ENCODE peak calls at places on chromosomes 7 and 10, in seven cellular contexts. A, D, P, C, S, L and G are unnamed samples.

GRCh38 chr10:113524120-113524519 is 28.7 kb upstream of the HABP2 start:
- DNase-seq in S (no peak), C (no peak), P (no peak), L (no peak), A (no peak), D (peak; percentile 56), G (no peak)

GRCh38 chr10:96840841-96841518 is 8.9 kb downstream of the LCOR start:
- DNase-seq in A (no peak), P (peak; percentile 67), S (no peak), C (no peak), L (peak; percentile 31), D (no peak), G (no peak)

GRCh38 chr7:93148135-93148534 is at the start of gene SAMD9L:
- DNase-seq in S (no peak), A (no peak), P (peak; percentile 9), C (no peak), D (no peak), L (no peak), G (no peak)

GRCh38 chr7:22001345-22002004 is 55.8 kb upstream of the CDCA7L start:
- DNase-seq in C (no peak), D (no peak), S (no peak), P (peak; percentile 80), L (no peak), A (peak; percentile 93), G (no peak)

GRCh38 chr10:4384254-4384653 is 441.8 kb upstream of the AKR1E2 start:
- DNase-seq in P (peak; percentile 72), A (no peak), C (no peak), D (no peak), S (no peak), L (no peak), G (no peak)

GRCh38 chr7:4523219-4523618 is 158.9 kb upstream of the FOXK1 start:
- DNase-seq in L (no peak), P (no peak), C (no peak), S (no peak), A (no peak), D (no peak), G (no peak)

GRCh38 chr10:61628199-61628874 is 34.4 kb upstream of the CABCOCO1 start:
- DNase-seq in A (no peak), S (no peak), C (no peak), D (no peak), P (peak; percentile 81), L (no peak), G (no peak)

GRCh38 chr7:47940482-47941001 is 7.7 kb downstream of the PKD1L1 start:
- DNase-seq in C (no peak), P (peak; percentile 65), D (no peak), L (no peak), A (no peak), S (peak; percentile 53), G (peak; percentile 71)

GRCh38 chr10:100100651-100101525 is 19.2 kb upstream of the CPN1 start:
- DNase-seq in P (peak; percentile 9), S (no peak), D (peak; percentile 63), L (no peak), A (peak; percentile 29), C (no peak), G (no peak)

GRCh38 chr10:32851301-32851700 is 106.7 kb downstream of the ITGB1 start:
- DNase-seq in D (no peak), S (no peak), L (no peak), A (no peak), C (no peak), P (no peak), G (no peak)

DNA sequence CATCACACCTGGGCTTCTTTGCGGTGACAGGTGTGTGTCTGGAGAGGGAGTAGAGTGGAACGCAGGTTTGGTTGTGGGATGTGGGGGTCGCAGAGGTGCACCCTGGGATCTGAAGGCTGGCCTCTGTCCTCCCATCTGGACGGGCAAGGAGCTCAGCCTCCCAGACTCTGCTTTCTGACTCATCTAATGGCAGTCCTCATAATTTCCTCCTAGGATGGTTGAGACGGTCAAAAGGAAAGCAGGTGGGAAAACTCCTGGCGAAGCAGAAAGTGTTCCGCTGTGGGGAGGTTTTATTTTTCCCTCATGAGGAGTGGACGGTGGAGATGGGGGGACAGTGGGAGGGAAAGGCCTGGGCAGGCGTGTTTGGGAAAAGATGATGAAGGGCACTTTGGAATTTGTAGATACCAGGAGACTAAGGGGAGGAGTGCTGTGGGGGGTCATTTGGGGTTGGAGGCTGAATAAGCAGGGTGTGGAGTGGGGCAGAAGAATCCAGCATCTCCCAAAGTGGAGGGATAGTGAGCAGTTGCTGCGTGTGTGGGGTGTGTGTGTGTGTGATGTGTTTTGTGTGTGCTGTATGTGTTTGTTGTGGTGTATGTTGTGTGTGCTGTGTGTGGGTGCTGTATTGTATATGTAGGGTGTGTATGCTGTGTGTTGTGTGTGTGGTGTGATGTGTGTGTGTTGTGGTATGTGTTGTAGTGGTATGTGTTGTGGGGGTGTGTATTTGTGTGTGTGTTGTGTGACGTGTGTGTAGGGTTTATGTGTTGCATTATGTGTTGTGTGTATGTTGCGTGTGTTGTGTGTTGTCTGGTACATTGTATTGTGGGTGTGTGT is 97.2 kb upstream of the PODXL start:
- DNase-seq in A (no peak), P (peak; percentile 37), D (no peak), S (no peak), L (no peak), C (no peak), G (no peak)
- H3K27ac ChIP-seq in A (no peak overlapping the region), P (no peak overlapping the region), D (no peak overlapping the region), S (no peak overlapping the region), L (no peak overlapping the region), C (no peak overlapping the region), G (no peak overlapping the region)

DNA sequence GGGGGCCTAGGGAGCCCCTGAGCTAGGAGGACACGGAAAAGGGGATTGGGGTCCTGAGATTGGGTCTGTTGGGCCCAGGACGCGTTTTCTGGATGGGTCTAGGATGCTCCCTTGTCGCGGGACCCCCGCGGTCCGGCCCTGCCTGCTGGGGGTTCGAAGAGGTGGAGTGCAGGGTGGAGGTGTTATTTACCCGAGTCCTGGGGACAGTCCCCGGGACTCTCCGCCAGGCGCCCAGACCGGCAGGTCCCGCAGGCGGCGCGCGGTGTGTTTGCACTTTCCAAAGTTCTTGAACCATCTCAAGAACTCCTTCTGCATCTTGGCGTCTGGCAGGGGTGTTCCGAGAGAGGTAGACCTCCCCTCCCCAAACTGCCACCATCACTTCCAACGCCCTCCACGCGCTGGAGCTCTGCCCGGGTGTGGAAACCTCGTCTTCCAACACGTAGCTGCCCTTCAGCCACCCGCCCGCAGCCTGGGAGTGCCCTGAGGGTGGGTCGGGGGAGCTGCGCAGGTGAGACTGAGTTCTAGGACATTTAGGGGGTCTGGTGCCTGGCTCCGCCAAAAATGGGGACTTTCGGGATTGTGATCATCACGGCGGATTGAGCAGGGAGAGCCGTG is 569 bp downstream of the CAV1 start:
- DNase-seq in C (peak; percentile 32), S (peak; percentile 63), D (peak; percentile 56), P (no peak), A (no peak), L (peak; percentile 45), G (no peak)
- TF ChIP-seq CTCF in C (peak; percentile 11), S (no peak), D (no peak), P (no peak), A (no peak), L (peak; percentile 31), G (no peak)

DNA sequence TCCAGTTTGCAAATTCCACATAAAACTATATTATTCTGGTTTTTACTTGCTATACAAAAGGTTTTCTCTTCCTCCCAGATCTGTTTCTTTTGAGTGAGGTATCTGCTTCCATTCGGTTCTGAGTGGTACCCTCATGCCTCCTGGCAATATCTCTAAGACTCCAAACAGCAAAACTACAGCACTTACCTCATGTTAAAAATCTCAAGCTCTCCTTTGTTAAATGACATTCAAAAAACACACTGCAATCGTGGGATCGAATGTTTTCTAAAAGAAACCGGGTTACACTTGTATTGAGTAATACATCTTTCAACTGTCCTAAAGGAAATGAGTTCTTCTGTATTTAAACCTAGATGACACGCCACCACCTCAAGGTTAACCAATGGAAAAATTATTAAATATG is 11.1 kb downstream of the YWHAG start:
- DNase-seq in P (no peak), L (no peak), D (no peak), A (no peak), S (no peak), C (no peak), G (no peak)
- H3K27ac ChIP-seq in P (peak overlapping the region; percentile 20), L (no peak overlapping the region), D (no peak overlapping the region), A (no peak overlapping the region), S (peak overlapping the region; percentile 60), C (no peak overlapping the region), G (no peak overlapping the region)

GRCh38 chr10:77836299-77836820 is 90.2 kb downstream of the DLG5 start:
- DNase-seq in D (no peak), L (no peak), A (no peak), C (peak; percentile 69), S (peak; percentile 67), P (no peak), G (peak; percentile 86)

GRCh38 chr10:77834943-77835668 is 91.4 kb downstream of the DLG5 start:
- DNase-seq in D (no peak), L (no peak), A (no peak), P (no peak), S (no peak), C (no peak), G (no peak)

GRCh38 chr10:77835669-77836086 is 90.9 kb downstream of the DLG5 start:
- DNase-seq in L (no peak), C (no peak), S (peak; percentile 40), A (no peak), D (no peak), P (peak; percentile 35), G (no peak)

GRCh38 chr10:77837925-77838595 is 88.5 kb downstream of the DLG5 start:
- DNase-seq in D (no peak), A (no peak), C (no peak), L (no peak), P (no peak), S (no peak), G (no peak)

DNA sequence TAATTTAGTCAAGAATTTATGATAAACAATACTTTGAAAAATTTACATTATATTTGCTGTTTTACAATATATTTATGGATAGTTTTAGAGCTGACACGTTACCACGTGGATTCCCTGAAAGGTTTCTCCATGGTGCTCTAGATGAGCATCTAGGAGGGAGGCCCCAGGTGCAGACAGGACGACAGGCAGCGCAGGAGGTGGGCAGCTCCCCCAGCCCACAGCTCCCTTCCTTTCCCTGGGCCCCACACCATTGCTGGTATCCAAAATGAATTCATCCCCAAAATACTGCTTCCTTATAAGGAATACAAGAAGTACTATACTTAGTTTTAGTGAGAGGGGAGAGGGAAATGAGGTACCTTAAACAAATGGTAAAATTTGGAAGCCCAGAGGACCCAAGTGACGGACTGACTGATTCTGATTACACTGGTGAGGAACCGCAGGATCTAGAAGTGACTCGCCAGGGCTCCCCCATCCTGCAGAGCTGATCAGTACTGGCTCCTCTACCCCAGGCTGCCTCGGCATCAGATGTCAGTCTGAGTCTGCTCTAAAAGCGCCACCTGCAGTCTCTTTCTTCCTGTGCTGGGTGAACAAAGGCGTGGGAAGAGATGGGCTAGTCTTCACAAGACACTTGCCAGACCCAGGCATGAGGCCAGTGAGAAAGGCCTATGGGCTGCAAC is 89.2 kb downstream of the DLG5 start:
- DNase-seq in L (no peak), D (no peak), C (no peak), S (no peak), A (peak; percentile 12), P (peak; percentile 66), G (no peak)
- TF ChIP-seq CTCF in L (no peak), D (no peak), C (no peak), S (no peak), A (no peak), P (no peak), G (no peak)